ENCODE peak calls at places on chromosomes 13 and 19, in ten cellular contexts. One of them, this sample, is unnamed.

GRCh38 chr19:12664406-12665280 is 1.9 kb downstream of the MAN2B1 start:
- DNase-seq in AG04450: no peak
- DNase-seq in heart left ventricle: no peak
- DNase-seq in lower leg skin: no peak
- DNase-seq in PC-9: no peak
- DNase-seq in cardiac muscle cell: peak
- DNase-seq in body of pancreas: no peak
- DNase-seq in gastrocnemius medialis: no peak
- DNase-seq in fibroblast of the aortic adventitia: no peak
- DNase-seq in BJ: no peak
- DNase-seq in this sample: no peak

GRCh38 chr19:33621811-33622504 is at the start of gene CHST8:
- DNase-seq in lower leg skin: no peak
- DNase-seq in BJ: no peak
- DNase-seq in fibroblast of the aortic adventitia: peak
- DNase-seq in PC-9: no peak
- DNase-seq in gastrocnemius medialis: no peak
- DNase-seq in heart left ventricle: peak
- DNase-seq in body of pancreas: peak
- DNase-seq in AG04450: no peak
- DNase-seq in cardiac muscle cell: peak
- DNase-seq in this sample: peak

GRCh38 chr19:18660051-18660910 is 23.2 kb upstream of the CRTC1 start:
- DNase-seq in body of pancreas: peak
- DNase-seq in BJ: no peak
- DNase-seq in AG04450: no peak
- DNase-seq in fibroblast of the aortic adventitia: peak
- DNase-seq in lower leg skin: no peak
- DNase-seq in PC-9: peak
- DNase-seq in cardiac muscle cell: no peak
- DNase-seq in gastrocnemius medialis: peak
- DNase-seq in heart left ventricle: peak
- DNase-seq in this sample: peak

GRCh38 chr19:1395194-1396018 is 5.9 kb downstream of the GAMT start:
- DNase-seq in body of pancreas: peak
- DNase-seq in fibroblast of the aortic adventitia: no peak
- DNase-seq in lower leg skin: no peak
- DNase-seq in PC-9: no peak
- DNase-seq in gastrocnemius medialis: peak
- DNase-seq in heart left ventricle: no peak
- DNase-seq in BJ: no peak
- DNase-seq in cardiac muscle cell: no peak
- DNase-seq in AG04450: no peak
- DNase-seq in this sample: no peak

GRCh38 chr13:41452462-41452861 is 4.9 kb upstream of the RGCC start:
- DNase-seq in heart left ventricle: no peak
- DNase-seq in body of pancreas: no peak
- DNase-seq in BJ: no peak
- DNase-seq in gastrocnemius medialis: no peak
- DNase-seq in PC-9: no peak
- DNase-seq in lower leg skin: no peak
- DNase-seq in AG04450: no peak
- DNase-seq in cardiac muscle cell: no peak
- DNase-seq in fibroblast of the aortic adventitia: no peak
- DNase-seq in this sample: no peak

GRCh38 chr13:20519887-20520286 is 5.8 kb downstream of the CRYL1 start:
- DNase-seq in heart left ventricle: no peak
- DNase-seq in body of pancreas: no peak
- DNase-seq in lower leg skin: no peak
- DNase-seq in gastrocnemius medialis: no peak
- DNase-seq in PC-9: no peak
- DNase-seq in fibroblast of the aortic adventitia: no peak
- DNase-seq in AG04450: no peak
- DNase-seq in cardiac muscle cell: no peak
- DNase-seq in BJ: no peak
- DNase-seq in this sample: no peak

GRCh38 chr13:93900735-93901134 is 578.7 kb downstream of the DCT start:
- DNase-seq in AG04450: no peak
- DNase-seq in cardiac muscle cell: no peak
- DNase-seq in PC-9: no peak
- DNase-seq in fibroblast of the aortic adventitia: peak
- DNase-seq in BJ: no peak
- DNase-seq in body of pancreas: no peak
- DNase-seq in lower leg skin: no peak
- DNase-seq in heart left ventricle: no peak
- DNase-seq in gastrocnemius medialis: no peak
- DNase-seq in this sample: peak

GRCh38 chr13:98419786-98420559 is 156.9 kb downstream of the STK24 start:
- DNase-seq in fibroblast of the aortic adventitia: no peak
- DNase-seq in BJ: no peak
- DNase-seq in cardiac muscle cell: no peak
- DNase-seq in body of pancreas: no peak
- DNase-seq in lower leg skin: peak
- DNase-seq in gastrocnemius medialis: no peak
- DNase-seq in AG04450: no peak
- DNase-seq in heart left ventricle: no peak
- DNase-seq in PC-9: no peak
- DNase-seq in this sample: no peak

GRCh38 chr13:22091971-22092300 is 421.1 kb downstream of the FGF9 start:
- DNase-seq in PC-9: no peak
- DNase-seq in body of pancreas: no peak
- DNase-seq in heart left ventricle: no peak
- DNase-seq in gastrocnemius medialis: no peak
- DNase-seq in AG04450: no peak
- DNase-seq in cardiac muscle cell: no peak
- DNase-seq in lower leg skin: no peak
- DNase-seq in fibroblast of the aortic adventitia: no peak
- DNase-seq in BJ: no peak
- DNase-seq in this sample: no peak

GRCh38 chr13:97122381-97122996 is 99.6 kb upstream of the MBNL2 start:
- DNase-seq in gastrocnemius medialis: no peak
- DNase-seq in body of pancreas: no peak
- DNase-seq in fibroblast of the aortic adventitia: peak
- DNase-seq in heart left ventricle: no peak
- DNase-seq in cardiac muscle cell: no peak
- DNase-seq in BJ: no peak
- DNase-seq in AG04450: no peak
- DNase-seq in PC-9: peak
- DNase-seq in lower leg skin: no peak
- DNase-seq in this sample: peak

GRCh38 chr19:23867895-23868294 is 46.8 kb upstream of the ZNF726 start:
- DNase-seq in cardiac muscle cell: no peak
- DNase-seq in gastrocnemius medialis: no peak
- DNase-seq in heart left ventricle: no peak
- DNase-seq in lower leg skin: no peak
- DNase-seq in PC-9: no peak
- DNase-seq in BJ: no peak
- DNase-seq in fibroblast of the aortic adventitia: no peak
- DNase-seq in body of pancreas: no peak
- DNase-seq in AG04450: no peak
- DNase-seq in this sample: no peak

GRCh38 chr13:50128406-50129048 is 113.3 kb downstream of the KCNRG start:
- DNase-seq in BJ: no peak
- DNase-seq in lower leg skin: no peak
- DNase-seq in PC-9: no peak
- DNase-seq in body of pancreas: no peak
- DNase-seq in cardiac muscle cell: no peak
- DNase-seq in gastrocnemius medialis: no peak
- DNase-seq in heart left ventricle: no peak
- DNase-seq in fibroblast of the aortic adventitia: no peak
- DNase-seq in AG04450: no peak
- DNase-seq in this sample: no peak

GRCh38 chr19:17306285-17306714 is 628 bp downstream of the MRPL34 start:
- DNase-seq in BJ: no peak
- DNase-seq in lower leg skin: no peak
- DNase-seq in fibroblast of the aortic adventitia: no peak
- DNase-seq in body of pancreas: no peak
- DNase-seq in PC-9: no peak
- DNase-seq in gastrocnemius medialis: no peak
- DNase-seq in cardiac muscle cell: peak
- DNase-seq in AG04450: no peak
- DNase-seq in heart left ventricle: no peak
- DNase-seq in this sample: no peak

GRCh38 chr19:5354403-5354802 is 13.8 kb upstream of the PTPRS start:
- DNase-seq in lower leg skin: no peak
- DNase-seq in BJ: no peak
- DNase-seq in heart left ventricle: no peak
- DNase-seq in PC-9: no peak
- DNase-seq in cardiac muscle cell: no peak
- DNase-seq in gastrocnemius medialis: no peak
- DNase-seq in body of pancreas: no peak
- DNase-seq in AG04450: no peak
- DNase-seq in fibroblast of the aortic adventitia: no peak
- DNase-seq in this sample: peak
- TF ChIP-seq CTCF in lower leg skin: no peak
- TF ChIP-seq CTCF in BJ: peak
- TF ChIP-seq CTCF in heart left ventricle: no peak
- TF ChIP-seq CTCF in PC-9: peak
- TF ChIP-seq CTCF in cardiac muscle cell: peak
- TF ChIP-seq CTCF in gastrocnemius medialis: no peak
- TF ChIP-seq CTCF in body of pancreas: no peak
- TF ChIP-seq CTCF in AG04450: peak
- TF ChIP-seq CTCF in fibroblast of the aortic adventitia: no peak
- TF ChIP-seq CTCF in this sample: peak

GRCh38 chr13:77416666-77417212 is 89.8 kb upstream of the MYCBP2 start:
- DNase-seq in fibroblast of the aortic adventitia: no peak
- DNase-seq in body of pancreas: no peak
- DNase-seq in AG04450: no peak
- DNase-seq in PC-9: no peak
- DNase-seq in heart left ventricle: no peak
- DNase-seq in lower leg skin: no peak
- DNase-seq in cardiac muscle cell: no peak
- DNase-seq in gastrocnemius medialis: no peak
- DNase-seq in BJ: no peak
- DNase-seq in this sample: no peak
- H3K4me3 ChIP-seq in fibroblast of the aortic adventitia: no peak
- H3K4me3 ChIP-seq in body of pancreas: no peak
- H3K4me3 ChIP-seq in AG04450: no peak
- H3K4me3 ChIP-seq in PC-9: no peak
- H3K4me3 ChIP-seq in heart left ventricle: no peak
- H3K4me3 ChIP-seq in lower leg skin: no peak
- H3K4me3 ChIP-seq in cardiac muscle cell: no peak
- H3K4me3 ChIP-seq in gastrocnemius medialis: no peak
- H3K4me3 ChIP-seq in BJ: no peak
- H3K4me3 ChIP-seq in this sample: no peak

DNA sequence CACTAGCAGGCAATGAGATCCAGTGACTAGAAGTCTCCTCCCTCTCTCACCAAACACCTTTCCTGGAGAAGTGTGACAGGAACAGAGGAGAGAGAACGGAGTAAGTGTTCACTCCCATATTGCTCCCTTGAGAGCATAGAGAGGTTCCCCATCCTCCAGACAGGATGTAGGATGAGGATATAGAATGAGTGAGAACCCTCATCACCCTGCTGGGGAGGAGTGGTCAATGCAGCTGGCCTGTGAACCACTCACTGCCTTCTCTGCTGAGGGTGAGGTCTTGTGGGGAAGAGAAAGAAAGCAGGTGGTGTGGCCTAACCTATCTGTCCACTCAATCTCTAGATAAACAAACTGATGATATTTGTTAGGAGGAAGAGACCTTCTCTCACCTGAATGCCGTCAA is 386.6 kb downstream of the PCDH20 start:
- DNase-seq in AG04450: no peak
- DNase-seq in lower leg skin: no peak
- DNase-seq in body of pancreas: no peak
- DNase-seq in gastrocnemius medialis: no peak
- DNase-seq in BJ: no peak
- DNase-seq in cardiac muscle cell: no peak
- DNase-seq in PC-9: no peak
- DNase-seq in fibroblast of the aortic adventitia: no peak
- DNase-seq in heart left ventricle: no peak
- DNase-seq in this sample: no peak
- TF ChIP-seq CTCF in AG04450: no peak
- TF ChIP-seq CTCF in lower leg skin: no peak
- TF ChIP-seq CTCF in body of pancreas: no peak
- TF ChIP-seq CTCF in gastrocnemius medialis: no peak
- TF ChIP-seq CTCF in BJ: no peak
- TF ChIP-seq CTCF in cardiac muscle cell: no peak
- TF ChIP-seq CTCF in PC-9: no peak
- TF ChIP-seq CTCF in fibroblast of the aortic adventitia: no peak
- TF ChIP-seq CTCF in heart left ventricle: no peak
- TF ChIP-seq CTCF in this sample: no peak

DNA sequence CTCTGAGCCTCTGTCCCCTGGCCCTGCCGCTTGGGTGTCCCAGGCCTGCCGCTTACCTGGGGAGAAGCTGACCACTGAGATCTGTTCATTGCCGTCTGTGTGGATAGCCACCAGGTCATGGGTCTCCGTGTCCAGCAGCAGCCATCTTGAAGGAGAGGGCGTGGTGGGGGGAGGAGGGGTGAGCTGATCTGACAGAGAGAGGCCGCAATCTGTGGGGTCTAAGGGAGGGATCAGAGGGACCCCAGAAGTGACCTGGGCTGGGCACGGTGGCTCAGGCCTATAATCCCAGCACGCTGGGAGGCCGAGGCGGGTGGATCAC is 14.7 kb upstream of the GPR4 start:
- DNase-seq in BJ: no peak
- DNase-seq in heart left ventricle: no peak
- DNase-seq in cardiac muscle cell: no peak
- DNase-seq in AG04450: no peak
- DNase-seq in gastrocnemius medialis: no peak
- DNase-seq in body of pancreas: peak
- DNase-seq in fibroblast of the aortic adventitia: no peak
- DNase-seq in lower leg skin: no peak
- DNase-seq in PC-9: no peak
- DNase-seq in this sample: no peak
- H3K4me3 ChIP-seq in BJ: no peak
- H3K4me3 ChIP-seq in heart left ventricle: no peak
- H3K4me3 ChIP-seq in cardiac muscle cell: peak
- H3K4me3 ChIP-seq in AG04450: no peak
- H3K4me3 ChIP-seq in gastrocnemius medialis: no peak
- H3K4me3 ChIP-seq in body of pancreas: no peak
- H3K4me3 ChIP-seq in fibroblast of the aortic adventitia: no peak
- H3K4me3 ChIP-seq in lower leg skin: no peak
- H3K4me3 ChIP-seq in PC-9: no peak
- H3K4me3 ChIP-seq in this sample: no peak

GRCh38 chr13:26628706-26629105 is 71.2 kb downstream of the WASF3 start:
- DNase-seq in gastrocnemius medialis: no peak
- DNase-seq in AG04450: no peak
- DNase-seq in lower leg skin: no peak
- DNase-seq in BJ: no peak
- DNase-seq in PC-9: no peak
- DNase-seq in body of pancreas: no peak
- DNase-seq in cardiac muscle cell: peak
- DNase-seq in heart left ventricle: no peak
- DNase-seq in fibroblast of the aortic adventitia: peak
- DNase-seq in this sample: no peak
- TF ChIP-seq CTCF in gastrocnemius medialis: no peak
- TF ChIP-seq CTCF in AG04450: peak
- TF ChIP-seq CTCF in lower leg skin: no peak
- TF ChIP-seq CTCF in BJ: peak
- TF ChIP-seq CTCF in PC-9: no peak
- TF ChIP-seq CTCF in body of pancreas: no peak
- TF ChIP-seq CTCF in cardiac muscle cell: peak
- TF ChIP-seq CTCF in heart left ventricle: no peak
- TF ChIP-seq CTCF in fibroblast of the aortic adventitia: peak
- TF ChIP-seq CTCF in this sample: peak

GRCh38 chr19:2495651-2496316 is 19.9 kb downstream of the GADD45B start:
- DNase-seq in AG04450: no peak
- DNase-seq in PC-9: peak
- DNase-seq in lower leg skin: no peak
- DNase-seq in BJ: no peak
- DNase-seq in gastrocnemius medialis: peak
- DNase-seq in cardiac muscle cell: peak
- DNase-seq in fibroblast of the aortic adventitia: peak
- DNase-seq in heart left ventricle: peak
- DNase-seq in body of pancreas: peak
- DNase-seq in this sample: peak
- H3K4me3 ChIP-seq in AG04450: no peak
- H3K4me3 ChIP-seq in PC-9: peak
- H3K4me3 ChIP-seq in lower leg skin: no peak
- H3K4me3 ChIP-seq in BJ: peak
- H3K4me3 ChIP-seq in gastrocnemius medialis: peak
- H3K4me3 ChIP-seq in cardiac muscle cell: peak
- H3K4me3 ChIP-seq in fibroblast of the aortic adventitia: peak
- H3K4me3 ChIP-seq in heart left ventricle: peak
- H3K4me3 ChIP-seq in body of pancreas: peak
- H3K4me3 ChIP-seq in this sample: peak

This sample was measured in foreskin fibroblast.